ENCODE peak calls at places on chromosomes 16 and 17, in nine cellular contexts. T is pons; V is NCI-H1092 treated with DMSO at 0.1 percent for 48 hours; H is breast epithelium; O is GM19239; I is activated naive CD8-positive, alpha-beta T cell treated with anti-CD3 and anti-CD28 coated beads for 36 hours; K is activated CD4-positive, alpha-beta T cell treated with anti-CD3 and anti-CD28 coated beads, Interleukin-2, amount 50 U/mL, for 24 hours; P is amniotic stem cell; Q is activated T-cell treated with anti-CD3 and anti-CD28 coated beads for 24 hours. G is an unnamed sample.

GRCh38 chr17:40547079-40547784 is 18.0 kb downstream of the CCR7 start:
- DNase-seq in Q (no peak), V (peak; percentile 80), P (no peak), O (no peak), K (no peak), H (peak; percentile 88), I (peak; percentile 74), T (no peak), G (peak; percentile 53)

GRCh38 chr17:44059101-44059892 is 7.2 kb downstream of the LSM12 start:
- DNase-seq in T (no peak), H (no peak), Q (no peak), O (no peak), V (no peak), P (no peak), K (no peak), I (no peak), G (no peak)

GRCh38 chr17:50581316-50581715 is 20.8 kb downstream of the CACNA1G start:
- DNase-seq in I (no peak), H (no peak), P (no peak), V (no peak), T (no peak), O (no peak), K (no peak), Q (no peak), G (no peak)

GRCh38 chr17:81204578-81204977 is 18.2 kb downstream of the CEP131 start:
- DNase-seq in K (no peak), O (no peak), T (no peak), H (no peak), I (no peak), P (no peak), V (no peak), Q (no peak), G (no peak)

GRCh38 chr16:85202631-85203461 is 90.6 kb upstream of the CIBAR2 start:
- DNase-seq in O (no peak), K (no peak), T (peak; percentile 32), Q (no peak), I (no peak), H (peak; percentile 52), V (no peak), P (no peak), G (no peak)

GRCh38 chr17:44266402-44267164 is 1.4 kb downstream of the SLC4A1 start:
- DNase-seq in O (no peak), P (no peak), T (no peak), Q (no peak), I (no peak), V (no peak), K (no peak), H (no peak), G (no peak)

GRCh38 chr17:4854181-4854681 is 21.1 kb downstream of the MINK1 start:
- DNase-seq in T (no peak), I (no peak), H (peak; percentile 85), Q (no peak), V (no peak), P (no peak), O (no peak), K (no peak), G (no peak)

GRCh38 chr16:47136101-47136820 is 7.5 kb downstream of the NETO2 start:
- DNase-seq in H (no peak), O (no peak), Q (no peak), K (no peak), I (no peak), V (no peak), T (no peak), P (no peak), G (no peak)

GRCh38 chr16:69119536-69119935 is 12.9 kb downstream of the CHTF8 start:
- DNase-seq in H (no peak), P (no peak), O (no peak), T (no peak), K (no peak), I (no peak), Q (no peak), V (no peak), G (no peak)

GRCh38 chr17:76681222-76682137 is 29.3 kb downstream of the MXRA7 start:
- DNase-seq in P (no peak), V (peak; percentile 69), T (peak; percentile 74), H (no peak), Q (peak; percentile 38), O (peak; percentile 61), I (peak; percentile 65), K (peak; percentile 30), G (peak; percentile 77)

GRCh38 chr17:18368948-18369347 is 5.6 kb upstream of the SHMT1 start:
- DNase-seq in I (no peak), Q (no peak), O (no peak), H (no peak), V (no peak), P (no peak), T (no peak), K (no peak), G (no peak)

GRCh38 chr17:75266315-75267145 is 4.5 kb downstream of the MIF4GD start:
- DNase-seq in H (no peak), V (peak; percentile 11), T (no peak), K (no peak), O (no peak), Q (no peak), I (no peak), P (no peak), G (no peak)

GRCh38 chr16:11819798-11820197 is 22.7 kb upstream of the ZC3H7A start:
- DNase-seq in O (no peak), K (no peak), Q (no peak), H (no peak), T (no peak), V (no peak), I (no peak), P (no peak), G (no peak)

GRCh38 chr17:71942626-71943025 is 178.2 kb upstream of the SOX9 start:
- DNase-seq in H (no peak), O (no peak), P (no peak), Q (no peak), K (no peak), V (no peak), I (no peak), T (peak; percentile 63), G (no peak)

GRCh38 chr16:23771027-23771426 is 16.2 kb downstream of the CHP2 start:
- DNase-seq in P (no peak), I (no peak), V (no peak), H (no peak), O (no peak), T (no peak), K (no peak), Q (no peak), G (no peak)

GRCh38 chr16:58020628-58021521 is 4.7 kb upstream of the MMP15 start:
- DNase-seq in O (no peak), H (no peak), P (peak; percentile 29), I (no peak), T (peak; percentile 65), Q (peak; percentile 41), K (no peak), V (peak; percentile 51), G (no peak)

GRCh38 chr16:68364601-68364998 is 53.8 kb downstream of the PRMT7 start:
- DNase-seq in I (no peak), Q (no peak), V (no peak), T (no peak), P (no peak), O (no peak), K (no peak), H (no peak), G (no peak)

GRCh38 chr17:66240630-66241029 is 11.4 kb upstream of the APOH start:
- DNase-seq in T (no peak), K (no peak), O (no peak), V (no peak), P (no peak), Q (no peak), I (no peak), H (no peak), G (no peak)

GRCh38 chr17:59746849-59747445 is 39.5 kb downstream of the VMP1 start:
- DNase-seq in Q (no peak), T (peak; percentile 65), V (peak; percentile 10), H (no peak), O (no peak), P (no peak), K (no peak), I (no peak), G (no peak)

GRCh38 chr16:17766012-17766411 is 295.3 kb upstream of the XYLT1 start:
- DNase-seq in Q (no peak), I (no peak), O (no peak), V (no peak), K (no peak), H (no peak), T (no peak), P (no peak), G (no peak)

GRCh38 chr17:45222273-45222993 is 748 bp downstream of the FMNL1 start:
- DNase-seq in P (no peak), Q (peak; percentile 51), I (peak; percentile 55), T (no peak), V (no peak), O (no peak), H (no peak), K (no peak), G (no peak)

GRCh38 chr16:72371307-72372081 is 199.5 kb upstream of the PMFBP1 start:
- DNase-seq in T (no peak), Q (no peak), O (no peak), I (no peak), K (no peak), H (no peak), P (no peak), V (no peak), G (no peak)

GRCh38 chr17:40443988-40444899 is 994 bp downstream of the IGFBP4 start:
- DNase-seq in H (no peak), Q (no peak), T (no peak), P (no peak), V (no peak), K (no peak), I (no peak), O (no peak), G (no peak)

GRCh38 chr17:63440127-63440769 is 5.9 kb downstream of the CYB561 start:
- DNase-seq in Q (no peak), O (no peak), P (no peak), V (no peak), T (no peak), H (no peak), I (no peak), K (no peak), G (no peak)

GRCh38 chr17:37092041-37092440 is 143.3 kb downstream of the AATF start:
- DNase-seq in O (no peak), K (no peak), P (no peak), T (no peak), I (no peak), Q (no peak), H (no peak), V (no peak), G (no peak)

GRCh38 chr17:16943541-16944333 is 28.2 kb downstream of the TNFRSF13B start:
- DNase-seq in T (no peak), I (no peak), Q (no peak), V (no peak), P (no peak), O (no peak), H (no peak), K (no peak), G (no peak)

GRCh38 chr17:2262146-2262587 is 41.4 kb downstream of the SMG6 start:
- DNase-seq in K (no peak), T (no peak), Q (no peak), H (no peak), P (peak; percentile 8), I (no peak), O (no peak), V (no peak), G (no peak)

GRCh38 chr16:21611178-21611545 is 11.8 kb downstream of the METTL9 start:
- DNase-seq in O (no peak), Q (no peak), H (no peak), T (no peak), I (no peak), K (no peak), V (no peak), P (no peak), G (no peak)

GRCh38 chr17:58232707-58233156 is 5.7 kb upstream of the LPO start:
- DNase-seq in K (no peak), Q (no peak), V (no peak), P (no peak), O (peak; percentile 43), T (peak; percentile 60), H (no peak), I (no peak), G (no peak)

GRCh38 chr16:66524601-66525164 is 25.2 kb downstream of the TK2 start:
- DNase-seq in H (no peak), Q (no peak), I (peak; percentile 25), K (no peak), V (no peak), T (peak; percentile 87), P (no peak), O (no peak), G (no peak)

GRCh38 chr16:13041180-13041579 is 139.8 kb downstream of the SHISA9 start:
- DNase-seq in H (no peak), Q (no peak), P (no peak), O (no peak), V (no peak), T (no peak), I (no peak), K (no peak), G (no peak)

G was measured in ascending aorta.